ENCODE peak calls at places on chromosomes 11 and 22, in ten cellular contexts. U is stimulated activated CD8-positive, alpha-beta memory T cell treated with anti-CD3 and anti-CD28 coated beads, Interleukin-12 subunit alpha, Interleukin-12 subunit beta, amount 100 ng/mL, for 1 hour; V is glutamatergic neuron; L is left cardiac atrium; P is naive thymus-derived CD4-positive, alpha-beta T cell; C is right lobe of liver; I is CD8-positive, alpha-beta T cell; T is NCI-H460; X is NCI-H774; Z is astrocyte of the spinal cord. N is an unnamed sample.

GRCh38 chr22:49948958-49949913 is 11.3 kb upstream of the PIM3 start:
- DNase-seq in C (peak; percentile 88), L (no peak), U (no peak), P (no peak), T (no peak), V (peak; percentile 22), Z (no peak), X (no peak), I (no peak), N (no peak)

GRCh38 chr11:114172871-114173444 is 113.4 kb downstream of the ZBTB16 start:
- DNase-seq in U (no peak), T (no peak), V (no peak), C (no peak), I (no peak), P (no peak), Z (no peak), L (peak; percentile 65), X (no peak), N (no peak)

GRCh38 chr11:95304777-95305176 is 73.8 kb upstream of the SESN3 start:
- DNase-seq in I (no peak), T (no peak), Z (no peak), U (no peak), V (no peak), C (no peak), P (no peak), X (no peak), L (no peak), N (no peak)

GRCh38 chr11:65538915-65539374 is 14.1 kb downstream of the SCYL1 start:
- DNase-seq in Z (no peak), I (no peak), L (no peak), C (no peak), U (no peak), P (no peak), X (no peak), T (no peak), V (peak; percentile 74), N (no peak)

GRCh38 chr22:39459681-39460080 is 2.9 kb downstream of the MGAT3 start:
- DNase-seq in C (no peak), U (no peak), L (no peak), I (no peak), P (no peak), T (no peak), X (no peak), Z (no peak), V (no peak), N (no peak)

GRCh38 chr22:20076627-20077172 is 3.3 kb upstream of the DGCR8 start:
- DNase-seq in V (no peak), X (no peak), L (no peak), Z (no peak), T (no peak), P (no peak), U (no peak), C (no peak), I (no peak), N (no peak)

GRCh38 chr11:117486059-117486458 is 158.4 kb downstream of the CEP164 start:
- DNase-seq in I (no peak), Z (no peak), L (no peak), T (no peak), P (no peak), V (no peak), U (no peak), X (no peak), C (no peak), N (no peak)

GRCh38 chr22:37182949-37183245 is 5.2 kb downstream of the C1QTNF6 start:
- DNase-seq in U (no peak), Z (no peak), I (no peak), L (peak; percentile 7), P (no peak), T (no peak), X (no peak), C (no peak), V (peak; percentile 5), N (no peak)

N was measured in ureter.